ENCODE peak calls at places on chromosome 4, in five cellular contexts. Z, H, R, Y and W are unnamed samples.

GRCh38 chr4:95610170-95610569 is 61.4 kb upstream of the UNC5C start:
- DNase-seq in Z (no peak), H (no peak), R (no peak), Y (no peak), W (no peak)

GRCh38 chr4:571838-572572 is 4.1 kb downstream of the TMEM271 start:
- DNase-seq in Z (no peak), H (no peak), R (no peak), Y (no peak), W (no peak)

GRCh38 chr4:10005632-10006031 is 15.7 kb downstream of the SLC2A9 start:
- DNase-seq in Z (no peak), H (peak), R (no peak), Y (no peak), W (no peak)

GRCh38 chr4:147824884-147825283 is 93.0 kb downstream of the ARHGAP10 start:
- DNase-seq in Z (no peak), H (no peak), R (no peak), Y (no peak), W (no peak)

GRCh38 chr4:51894246-51894645 is 51.3 kb downstream of the DCUN1D4 start:
- DNase-seq in Z (no peak), H (peak), R (no peak), Y (no peak), W (no peak)

GRCh38 chr4:88765729-88766128 is 68.1 kb upstream of the NAP1L5 start:
- DNase-seq in Z (no peak), H (peak), R (peak), Y (no peak), W (no peak)

GRCh38 chr4:104490770-104491395 is 3.8 kb downstream of the CXXC4 start:
- DNase-seq in Z (peak), H (peak), R (peak), Y (peak), W (peak)

GRCh38 chr4:13541720-13542576 is 2.4 kb downstream of the NKX3-2 start:
- DNase-seq in Z (peak), H (no peak), R (no peak), Y (peak), W (peak)

GRCh38 chr4:165560941-165561340 is 182.1 kb downstream of the CPE start:
- DNase-seq in Z (no peak), H (no peak), R (peak), Y (no peak), W (no peak)

GRCh38 chr4:20384456-20384855 is 132.8 kb downstream of the SLIT2 start:
- DNase-seq in Z (no peak), H (no peak), R (no peak), Y (no peak), W (no peak)

GRCh38 chr4:26509681-26510333 is 19.5 kb upstream of the CCKAR start:
- DNase-seq in Z (no peak), H (peak), R (no peak), Y (no peak), W (no peak)

GRCh38 chr4:184328022-184328736 is 110.5 kb upstream of the ENPP6 start:
- DNase-seq in Z (peak), H (no peak), R (no peak), Y (no peak), W (no peak)

GRCh38 chr4:3346146-3346545 is 53.3 kb downstream of the RGS12 start:
- DNase-seq in Z (peak), H (peak), R (peak), Y (no peak), W (no peak)

GRCh38 chr4:87622303-87622702 is 14.0 kb downstream of the DSPP start:
- DNase-seq in Z (no peak), H (no peak), R (no peak), Y (no peak), W (no peak)

GRCh38 chr4:40281099-40281498 is 54.0 kb upstream of the CHRNA9 start:
- DNase-seq in Z (no peak), H (no peak), R (no peak), Y (no peak), W (no peak)

GRCh38 chr4:140052050-140052449 is 101.9 kb downstream of the MAML3 start:
- DNase-seq in Z (peak), H (peak), R (peak), Y (no peak), W (no peak)

GRCh38 chr4:56755901-56756300 is 65.6 kb downstream of the SPINK2 start:
- DNase-seq in Z (no peak), H (no peak), R (peak), Y (no peak), W (no peak)

GRCh38 chr4:6929735-6930464 is 20.3 kb downstream of the TBC1D14 start:
- DNase-seq in Z (no peak), H (no peak), R (no peak), Y (no peak), W (no peak)

GRCh38 chr4:175916636-175917351 is 104.7 kb upstream of the GPM6A start:
- DNase-seq in Z (no peak), H (no peak), R (no peak), Y (no peak), W (no peak)

GRCh38 chr4:2788101-2788500 is 4.8 kb upstream of the SH3BP2 start:
- DNase-seq in Z (no peak), H (no peak), R (no peak), Y (no peak), W (no peak)

GRCh38 chr4:123777297-123777859 is 380.8 kb downstream of the SPRY1 start:
- DNase-seq in Z (no peak), H (peak), R (no peak), Y (no peak), W (no peak)

GRCh38 chr4:9870165-9870564 is 88.7 kb downstream of the DRD5 start:
- DNase-seq in Z (no peak), H (no peak), R (no peak), Y (no peak), W (no peak)

GRCh38 chr4:122701061-122701460 is 31.4 kb upstream of the BBS12 start:
- DNase-seq in Z (no peak), H (no peak), R (no peak), Y (no peak), W (no peak)

DNA sequence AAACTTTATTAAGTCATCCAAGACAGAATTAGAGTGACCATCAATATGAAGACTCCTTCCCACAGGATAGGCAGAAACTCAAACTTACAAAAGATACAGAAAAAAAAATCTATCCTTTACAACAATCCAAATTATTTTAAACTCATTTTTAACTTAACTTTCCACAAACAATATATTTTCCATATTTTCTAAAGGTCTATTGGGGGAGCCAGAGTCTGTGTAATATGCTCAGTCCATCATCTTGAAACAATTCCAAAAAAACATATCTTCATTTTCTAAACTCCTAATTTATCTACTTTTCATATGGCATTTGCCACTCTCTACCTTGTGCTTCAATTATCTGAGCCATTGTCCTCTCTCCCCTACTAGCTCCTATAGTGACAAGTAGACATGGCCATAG is 378.1 kb downstream of the PDGFC start:
- DNase-seq in Z (no peak), H (no peak), R (peak), Y (no peak), W (no peak)
- TF ChIP-seq CTCF in Z (no peak), H (no peak), R (peak), Y (peak), W (no peak)

GRCh38 chr4:111941957-111942356 is 203.3 kb upstream of the FAM241A start:
- DNase-seq in Z (no peak), H (no peak), R (no peak), Y (no peak), W (no peak)

GRCh38 chr4:111933703-111934102 is 211.6 kb upstream of the FAM241A start:
- DNase-seq in Z (no peak), H (no peak), R (no peak), Y (no peak), W (no peak)

GRCh38 chr4:111934294-111934693 is 211.0 kb upstream of the FAM241A start:
- DNase-seq in Z (no peak), H (no peak), R (no peak), Y (no peak), W (no peak)

GRCh38 chr4:111937368-111937767 is 207.9 kb upstream of the FAM241A start:
- DNase-seq in Z (peak), H (peak), R (peak), Y (no peak), W (no peak)
- TF ChIP-seq CTCF in Z (peak), H (peak), R (peak), Y (no peak), W (peak)

GRCh38 chr4:71882113-71882512 is 98.2 kb upstream of the GC start:
- DNase-seq in Z (no peak), H (no peak), R (no peak), Y (peak), W (no peak)

GRCh38 chr4:71872767-71873422 is 89.0 kb upstream of the GC start:
- DNase-seq in Z (no peak), H (no peak), R (no peak), Y (no peak), W (no peak)

DNA sequence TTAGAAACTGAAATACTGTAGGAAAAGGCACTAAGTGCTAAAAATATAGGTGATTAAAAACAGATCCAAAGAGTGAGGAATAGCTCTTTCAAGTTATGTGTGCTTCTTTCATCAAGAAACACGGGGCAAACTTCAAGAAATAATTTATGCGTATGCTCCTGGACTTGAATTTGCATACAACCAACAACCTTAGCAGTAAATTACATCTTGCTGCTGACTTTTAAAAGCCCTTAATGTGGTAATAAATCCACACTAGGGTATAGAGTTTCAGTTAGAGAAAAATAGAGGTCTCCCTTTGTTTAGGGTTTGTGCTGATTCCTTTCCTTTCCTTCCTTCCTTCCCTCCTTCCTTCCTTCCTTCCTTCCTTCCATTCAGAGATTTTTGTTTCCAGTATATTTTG is 94.5 kb upstream of the GC start:
- DNase-seq in Z (no peak), H (no peak), R (no peak), Y (no peak), W (no peak)
- TF ChIP-seq CTCF in Z (no peak), H (no peak), R (no peak), Y (no peak), W (no peak)

DNA sequence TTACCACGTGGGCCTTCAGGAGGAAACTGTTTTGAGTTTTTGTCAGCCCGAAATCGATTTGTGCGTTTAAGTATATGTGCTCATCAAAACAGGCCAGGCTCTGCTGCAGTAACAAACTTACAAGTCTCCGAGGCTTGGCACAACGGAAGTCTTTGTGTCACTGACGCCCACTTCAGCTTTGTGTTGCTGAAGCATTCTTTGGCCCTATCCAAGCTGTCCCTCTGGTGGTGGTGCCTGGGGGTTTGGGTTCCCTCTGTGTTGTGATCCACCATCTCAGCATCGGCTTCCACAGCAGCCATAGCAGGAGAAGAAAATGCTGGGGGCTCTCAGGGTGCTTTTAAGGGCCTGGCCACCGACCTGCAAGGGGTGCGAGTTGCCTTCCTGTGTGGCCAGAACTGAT is 176.4 kb downstream of the PTTG2 start:
- DNase-seq in Z (no peak), H (no peak), R (no peak), Y (no peak), W (no peak)
- TF ChIP-seq CTCF in Z (no peak), H (no peak), R (no peak), Y (no peak), W (no peak)

GRCh38 chr4:18021720-18022571 is at the start of gene LCORL:
- DNase-seq in Z (peak), H (peak), R (peak), Y (peak), W (peak)
- TF ChIP-seq CTCF in Z (peak), H (no peak), R (peak), Y (no peak), W (peak)

DNA sequence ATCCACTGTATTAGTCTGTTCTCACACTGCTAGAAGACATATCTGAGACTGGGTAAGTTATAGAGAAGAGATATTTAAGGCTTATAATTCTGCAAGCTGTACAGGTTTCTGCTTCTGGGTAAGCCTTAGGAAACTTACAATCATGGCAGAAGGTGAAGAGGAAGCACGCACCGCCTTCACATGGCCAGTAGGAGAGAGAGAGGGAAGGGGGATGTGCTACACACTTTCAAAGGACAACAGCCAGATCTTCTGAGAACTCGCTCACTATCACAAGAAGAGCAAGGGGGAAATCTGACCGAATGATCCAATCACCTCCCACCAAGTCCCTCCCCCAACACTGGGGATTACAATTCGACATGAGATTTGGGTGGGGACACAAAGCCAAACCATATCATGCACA is 13.0 kb downstream of the FRYL start:
- DNase-seq in Z (no peak), H (no peak), R (no peak), Y (no peak), W (no peak)
- TF ChIP-seq CTCF in Z (no peak), H (peak), R (no peak), Y (no peak), W (peak)